ENCODE peak calls at places on chromosomes 4 and X, in five cellular contexts. B is testis, U is psoas muscle, D is lung, F is SK-N-SH. Z is an unnamed sample.

GRCh38 chr4:5921981-5922380 is 29.1 kb upstream of the CRMP1 start:
- DNase-seq in B (no peak), F (no peak), D (no peak), U (no peak), Z (no peak)

GRCh38 chr4:53929955-53930798 is 134.2 kb downstream of the CHIC2 start:
- DNase-seq in F (peak; percentile 61), D (peak; percentile 64), B (peak; percentile 94), U (peak; percentile 58), Z (peak; percentile 61)

GRCh38 chr4:156971623-156972369 is at the start of gene PDGFC:
- DNase-seq in F (peak; percentile 80), B (peak; percentile 79), U (peak; percentile 77), D (peak; percentile 80), Z (peak; percentile 91)

GRCh38 chrX:112820364-112821308 is 20.0 kb downstream of the AMOT start:
- DNase-seq in F (no peak), D (no peak), U (no peak), B (no peak), Z (no peak)

GRCh38 chrX:18701621-18702361 is 5.7 kb upstream of the PPEF1 start:
- DNase-seq in U (no peak), F (no peak), B (no peak), D (peak; percentile 42), Z (no peak)

GRCh38 chrX:150569155-150569477 is 695 bp downstream of the MTM1 start:
- DNase-seq in U (no peak), B (no peak), F (no peak), D (no peak), Z (no peak)

GRCh38 chr4:108881190-108881589 is 118.3 kb upstream of the ETNPPL start:
- DNase-seq in F (no peak), B (no peak), U (no peak), D (no peak), Z (no peak)

GRCh38 chr4:20700007-20700761 is at the start of gene PACRGL:
- DNase-seq in F (peak; percentile 91), B (peak; percentile 98), D (peak; percentile 95), U (peak; percentile 96), Z (peak; percentile 97)

GRCh38 chrX:142156567-142156966 is 48.5 kb downstream of the MAGEC2 start:
- DNase-seq in D (no peak), F (no peak), U (no peak), B (no peak), Z (no peak)

GRCh38 chrX:5458300-5458699 is 770.4 kb downstream of the NLGN4X start:
- DNase-seq in D (no peak), B (no peak), F (peak; percentile 2), U (no peak), Z (peak; percentile 10)

GRCh38 chr4:68732653-68733466 is 62.4 kb upstream of the UGT2B15 start:
- DNase-seq in D (no peak), U (no peak), F (no peak), B (peak; percentile 25), Z (no peak)

GRCh38 chr4:106366026-106366425 is 2.6 kb downstream of the GIMD1 start:
- DNase-seq in F (no peak), U (no peak), D (no peak), B (no peak), Z (no peak)

GRCh38 chrX:100316987-100317386 is 93.1 kb downstream of the PCDH19 start:
- DNase-seq in B (no peak), U (no peak), F (no peak), D (peak; percentile 54), Z (no peak)

GRCh38 chr4:140257461-140258305 is 103.7 kb upstream of the MAML3 start:
- DNase-seq in D (no peak), F (no peak), U (no peak), B (no peak), Z (no peak)

GRCh38 chrX:41082783-41083182 is 2.5 kb upstream of the USP9X start:
- DNase-seq in F (no peak), B (no peak), U (no peak), D (no peak), Z (no peak)

GRCh38 chr4:145808021-145808650 is 128.2 kb downstream of the C4orf51 start:
- DNase-seq in D (no peak), U (no peak), B (no peak), F (peak; percentile 65), Z (no peak)

GRCh38 chr4:70815370-70815769 is 24.3 kb downstream of the GRSF1 start:
- DNase-seq in D (no peak), F (no peak), B (no peak), U (no peak), Z (no peak)

GRCh38 chr4:70818921-70819320 is 20.8 kb downstream of the GRSF1 start:
- DNase-seq in B (no peak), D (no peak), U (no peak), F (no peak), Z (no peak)

GRCh38 chr4:70816894-70817293 is 22.8 kb downstream of the GRSF1 start:
- DNase-seq in D (no peak), B (no peak), F (no peak), U (no peak), Z (no peak)

DNA sequence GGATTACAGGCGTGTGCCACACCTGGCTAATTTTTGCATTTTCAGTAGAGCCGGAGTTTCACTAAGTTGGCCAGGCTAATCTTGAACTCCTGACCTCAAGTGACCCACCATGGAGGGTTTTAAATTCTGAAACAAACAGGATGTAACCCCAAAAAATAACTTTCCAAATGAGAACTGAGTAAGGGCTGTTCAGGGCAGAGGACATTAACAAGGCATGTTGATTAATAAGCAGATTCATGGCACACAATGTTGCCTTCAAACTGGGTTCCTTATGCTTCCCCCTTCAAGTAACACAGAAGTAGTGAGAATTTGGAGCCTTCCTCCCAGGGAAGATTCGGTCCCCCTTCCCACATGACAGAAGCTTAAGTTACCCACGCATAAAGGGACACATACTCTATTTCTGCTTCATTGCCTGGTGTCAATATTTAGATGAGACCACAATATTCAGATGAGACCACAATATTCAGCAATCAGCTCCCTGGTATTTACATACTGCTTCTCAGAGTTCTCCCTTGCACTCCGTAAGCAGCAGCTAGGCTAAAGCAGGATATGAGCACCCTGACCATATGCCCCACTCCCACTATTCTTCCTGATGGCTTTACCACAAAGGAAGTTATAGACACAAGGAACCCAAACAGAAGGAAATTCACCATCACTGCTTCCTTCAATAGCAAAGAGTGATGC is 21.4 kb downstream of the GRSF1 start:
- DNase-seq in D (no peak), B (no peak), F (no peak), U (no peak), Z (no peak)
- H3K36me3 ChIP-seq in D (peaks cover 11% of the 10 kb centered on the region), B (no peaks in the 10 kb centered on the region), F (peaks cover 55% of the 10 kb centered on the region), U (peaks cover 6% of the 10 kb centered on the region), Z (peaks cover 41% of the 10 kb centered on the region)

GRCh38 chr4:171594293-171594692 is 218.9 kb upstream of the GALNTL6 start:
- DNase-seq in U (no peak), D (no peak), F (no peak), B (no peak), Z (peak; percentile 58)
- TF ChIP-seq CTCF in U (no peak), D (no peak), F (no peak), B (no peak), Z (peak; percentile 42)

GRCh38 chrX:14529288-14529989 is at the start of gene GLRA2:
- DNase-seq in B (peak; percentile 33), F (no peak), U (no peak), D (no peak), Z (no peak)
- H3K4me3 ChIP-seq in B (no peak within 1 kb of the TSS), F (no peak within 1 kb of the TSS), U (no peak within 1 kb of the TSS), D (no peak within 1 kb of the TSS), Z (no peak within 1 kb of the TSS)

GRCh38 chr4:183268556-183268955 is 51.5 kb downstream of the CLDN22 start:
- DNase-seq in D (no peak), U (no peak), B (no peak), F (no peak), Z (no peak)
- H3K36me3 ChIP-seq in D (peaks cover 5% of the 10 kb centered on the region), U (peaks cover 7% of the 10 kb centered on the region), B (no peaks in the 10 kb centered on the region), F (peaks cover 45% of the 10 kb centered on the region), Z (peaks cover 5% of the 10 kb centered on the region)

GRCh38 chrX:31110657-31111056 is 38.8 kb upstream of the FTHL17 start:
- DNase-seq in F (no peak), U (no peak), B (no peak), D (no peak), Z (no peak)

GRCh38 chrX:31114858-31115257 is 43.0 kb upstream of the FTHL17 start:
- DNase-seq in B (no peak), D (no peak), U (no peak), F (no peak), Z (no peak)

GRCh38 chrX:31117195-31117594 is 45.4 kb upstream of the FTHL17 start:
- DNase-seq in F (no peak), B (no peak), U (no peak), D (no peak), Z (no peak)

GRCh38 chrX:31112226-31112999 is 40.6 kb upstream of the FTHL17 start:
- DNase-seq in F (no peak), U (no peak), D (no peak), B (no peak), Z (no peak)
- TF ChIP-seq CTCF in F (no peak), U (no peak), D (no peak), B (no peak), Z (no peak)

GRCh38 chr4:4761128-4761991 is 98.1 kb upstream of the MSX1 start:
- DNase-seq in U (no peak), F (peak; percentile 43), D (no peak), B (no peak), Z (peak; percentile 52)

GRCh38 chr4:4763815-4764202 is 95.7 kb upstream of the MSX1 start:
- DNase-seq in F (no peak), U (no peak), D (no peak), B (no peak), Z (no peak)

GRCh38 chr4:4762300-4762699 is 97.2 kb upstream of the MSX1 start:
- DNase-seq in B (no peak), F (no peak), U (no peak), D (no peak), Z (no peak)

GRCh38 chr4:4764506-4764905 is 95.0 kb upstream of the MSX1 start:
- DNase-seq in F (no peak), B (no peak), D (no peak), U (no peak), Z (no peak)

DNA sequence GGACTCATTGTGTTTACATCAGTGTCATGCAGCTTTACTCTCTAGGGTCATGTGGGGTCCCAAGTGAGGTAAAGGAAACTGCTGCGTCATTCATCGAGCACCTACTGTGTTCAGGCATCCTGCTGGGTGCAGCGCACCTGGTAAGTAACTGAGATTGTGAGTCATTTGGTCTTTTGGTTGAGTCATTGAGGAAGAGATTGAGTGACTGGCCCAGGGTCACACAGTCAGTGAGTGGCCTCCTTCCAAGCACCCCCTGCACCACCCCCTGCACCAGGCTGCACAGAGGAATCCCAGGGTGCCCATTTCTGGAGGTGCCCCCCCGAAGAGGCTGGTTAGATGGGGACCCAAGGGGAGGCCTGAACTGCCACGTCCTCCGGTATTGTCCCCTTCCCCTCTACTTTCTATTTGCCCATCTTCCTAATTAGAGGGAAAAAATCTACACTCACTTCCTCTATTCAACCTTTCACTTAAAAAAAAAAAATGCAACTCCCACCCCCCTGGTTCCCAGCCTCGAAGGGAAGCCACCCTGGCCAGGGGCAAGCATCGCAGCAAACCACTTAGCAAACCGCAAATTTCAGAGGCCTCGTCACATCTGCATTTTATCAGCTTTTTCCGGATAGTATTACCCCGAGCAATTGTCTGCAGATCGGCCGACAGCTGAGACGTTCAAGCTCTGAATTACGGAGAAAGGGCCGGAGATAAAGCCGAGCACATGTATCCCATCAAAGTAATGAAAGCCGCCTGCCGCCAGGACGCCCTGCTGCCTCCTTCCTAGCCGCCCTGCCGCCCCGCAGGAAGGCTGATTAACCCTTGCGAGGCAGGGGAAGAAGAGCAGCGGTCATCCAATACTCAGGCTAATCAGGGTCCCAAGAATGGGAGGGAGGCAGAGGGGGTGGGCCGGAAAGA is 96.3 kb upstream of the MSX1 start:
- DNase-seq in B (no peak), F (peak; percentile 84), U (no peak), D (no peak), Z (peak; percentile 76)
- H3K4me3 ChIP-seq in B (no peak overlapping the region), F (no peak overlapping the region), U (no peak overlapping the region), D (no peak overlapping the region), Z (no peak overlapping the region)

Z was measured in WERI-Rb-1.